ENCODE peak calls at places on chromosome 19, in five cellular contexts. I is GM12878, H is K562, R is HepG2, O is SK-N-SH. Y is an unnamed sample.

GRCh38 chr19:5904302-5905071 is at the start of gene VMAC:
- DNase-seq in H (peak), I (peak), O (peak), R (peak), Y (peak)

GRCh38 chr19:5484398-5485285 is 29.4 kb downstream of the ZNRF4 start:
- DNase-seq in I (no peak), H (no peak), O (peak), R (peak), Y (no peak)

GRCh38 chr19:48724796-48725753 is 5.5 kb upstream of the MAMSTR start:
- DNase-seq in R (no peak), I (no peak), H (peak), O (peak), Y (peak)

GRCh38 chr19:29268103-29268502 is 55.2 kb upstream of the UQCRFS1 start:
- DNase-seq in O (no peak), R (no peak), I (no peak), H (no peak), Y (no peak)

GRCh38 chr19:46390866-46391265 is 22.5 kb downstream of the CCDC8 start:
- DNase-seq in H (no peak), O (no peak), I (no peak), R (no peak), Y (no peak)

GRCh38 chr19:14073232-14073924 is 792 bp downstream of the MISP3 start:
- DNase-seq in O (peak), I (no peak), R (no peak), H (peak), Y (peak)

GRCh38 chr19:4234142-4234861 is 5.0 kb downstream of the EBI3 start:
- DNase-seq in I (no peak), R (peak), H (peak), O (no peak), Y (no peak)

GRCh38 chr19:30691767-30692516 is 319.8 kb downstream of the ZNF536 start:
- DNase-seq in I (no peak), O (peak), H (no peak), R (no peak), Y (no peak)

GRCh38 chr19:5128251-5128931 is 159.5 kb downstream of the KDM4B start:
- DNase-seq in R (no peak), H (peak), I (no peak), O (peak), Y (peak)

GRCh38 chr19:48443262-48443661 is 2.5 kb upstream of the GRWD1 start:
- DNase-seq in O (no peak), R (no peak), H (no peak), I (no peak), Y (no peak)

GRCh38 chr19:5967994-5968430 is 9.9 kb downstream of the RANBP3 start:
- DNase-seq in O (peak), I (peak), R (peak), H (peak), Y (peak)

GRCh38 chr19:53541971-53542370 is 4.0 kb downstream of the ZNF331 start:
- DNase-seq in I (no peak), H (no peak), O (no peak), R (no peak), Y (no peak)

GRCh38 chr19:31498781-31499180 is 149.5 kb upstream of the TSHZ3 start:
- DNase-seq in H (no peak), I (no peak), O (no peak), R (no peak), Y (no peak)

GRCh38 chr19:2355168-2356035 is 4.7 kb upstream of the TMPRSS9 start:
- DNase-seq in O (no peak), H (no peak), R (no peak), I (no peak), Y (no peak)

GRCh38 chr19:16222806-16223205 is 25.1 kb downstream of the AP1M1 start:
- DNase-seq in I (no peak), R (no peak), O (no peak), H (no peak), Y (no peak)

GRCh38 chr19:44824758-44825157 is 15.9 kb downstream of the BCAM start:
- DNase-seq in R (no peak), I (no peak), H (no peak), O (no peak), Y (no peak)

GRCh38 chr19:47309038-47309437 is 623 bp upstream of the C5AR1 start:
- DNase-seq in H (no peak), R (no peak), I (no peak), O (no peak), Y (no peak)

GRCh38 chr19:43699506-43700367 is 16.1 kb upstream of the IRGC start:
- DNase-seq in I (no peak), O (peak), H (no peak), R (no peak), Y (no peak)

GRCh38 chr19:48403606-48404005 is 10.1 kb downstream of the GRIN2D start:
- DNase-seq in H (peak), O (peak), R (peak), I (no peak), Y (peak)

GRCh38 chr19:5360003-5360820 is 19.6 kb upstream of the PTPRS start:
- DNase-seq in O (peak), I (no peak), R (no peak), H (no peak), Y (no peak)

DNA sequence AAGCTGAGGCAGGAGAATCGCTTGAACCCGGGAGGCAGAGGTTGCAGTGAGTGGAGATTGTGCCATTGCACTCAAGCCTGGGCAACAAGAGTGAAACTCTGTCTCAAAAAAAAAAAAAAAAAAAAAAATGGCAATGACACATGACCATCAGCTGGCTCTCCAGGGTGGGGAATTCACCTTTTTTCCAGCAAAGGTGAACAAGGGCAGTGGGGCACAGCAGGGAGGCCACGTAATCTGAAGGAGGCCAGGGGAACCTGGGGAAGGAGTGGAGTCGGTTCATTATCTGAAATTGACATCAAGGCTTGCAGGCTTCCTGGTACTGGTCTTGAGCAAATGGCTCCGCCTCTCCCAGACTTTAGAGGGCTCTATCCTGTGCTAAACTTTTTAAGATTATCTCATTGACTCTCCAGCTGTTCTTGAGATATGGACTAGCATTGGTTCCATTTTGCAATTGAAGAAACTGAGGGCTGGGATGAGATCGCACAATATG is 28.1 kb downstream of the KEAP1 start:
- DNase-seq in O (peak), I (no peak), R (no peak), H (peak), Y (no peak)
- TF ChIP-seq FOXM1 in O (no peak), I (no peak), R (no peak), H (no peak), Y (no peak)

DNA sequence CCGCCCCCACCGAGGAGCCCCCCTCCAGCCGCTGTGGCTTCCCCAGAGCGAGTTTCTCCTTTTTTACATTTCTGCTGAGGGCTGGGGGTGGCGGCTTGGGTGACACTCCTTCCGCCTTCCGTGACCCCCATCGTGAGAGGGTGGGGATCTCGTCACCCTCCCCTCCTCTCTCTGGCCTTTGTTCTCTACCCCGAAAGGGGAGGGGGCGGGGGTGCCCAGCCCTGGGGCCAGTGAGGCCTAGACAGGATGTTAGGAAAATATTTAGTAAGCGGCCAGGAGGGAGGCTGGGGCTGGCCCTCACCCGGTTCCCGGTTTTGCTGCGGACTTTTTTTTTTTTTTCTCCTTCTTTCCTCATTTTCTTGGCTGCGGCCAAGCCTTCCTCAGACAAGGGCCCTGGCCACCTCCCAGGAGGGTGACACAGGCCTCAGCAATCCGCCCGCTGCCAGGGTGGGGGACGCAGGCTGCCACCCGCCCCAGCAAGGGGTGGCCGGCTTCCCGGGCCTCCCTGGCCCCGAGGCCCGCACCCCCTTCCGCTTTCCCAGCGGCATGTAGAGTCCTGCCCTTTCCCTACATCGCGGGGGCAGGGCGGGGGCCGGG is 3.9 kb downstream of the MIDN start:
- DNase-seq in O (peak), H (no peak), I (no peak), R (no peak), Y (no peak)
- TF ChIP-seq FOXM1 in O (peak), H (no peak), I (no peak), R (no peak), Y (no peak)

GRCh38 chr19:50835785-50836542 is 2.6 kb upstream of the KLK15 start:
- DNase-seq in I (peak), O (peak), R (peak), H (peak), Y (peak)

GRCh38 chr19:50837300-50837699 is 3.9 kb upstream of the KLK15 start:
- DNase-seq in H (no peak), O (no peak), I (no peak), R (no peak), Y (no peak)

GRCh38 chr19:50839712-50840655 is 6.6 kb upstream of the KLK15 start:
- DNase-seq in I (no peak), R (no peak), H (no peak), O (no peak), Y (no peak)

GRCh38 chr19:50836543-50837195 is 3.3 kb upstream of the KLK15 start:
- DNase-seq in O (no peak), R (no peak), I (no peak), H (no peak), Y (no peak)

GRCh38 chr19:50838239-50838638 is 4.9 kb upstream of the KLK15 start:
- DNase-seq in O (no peak), R (no peak), H (peak), I (peak), Y (peak)
- TF ChIP-seq FOXM1 in O (no peak), R (no peak), H (no peak), I (no peak), Y (no peak)

GRCh38 chr19:7751157-7751783 is 3.9 kb upstream of the CD209 start:
- DNase-seq in H (no peak), O (no peak), R (no peak), I (peak), Y (no peak)

GRCh38 chr19:7748171-7748570 is 837 bp upstream of the CD209 start:
- DNase-seq in I (no peak), H (no peak), R (no peak), O (no peak), Y (no peak)

GRCh38 chr19:7746903-7747884 is at the start of gene CD209:
- DNase-seq in O (no peak), H (no peak), R (no peak), I (no peak), Y (no peak)

GRCh38 chr19:7744871-7745270 is 2.5 kb downstream of the CD209 start:
- DNase-seq in I (no peak), O (no peak), R (no peak), H (no peak), Y (no peak)

DNA sequence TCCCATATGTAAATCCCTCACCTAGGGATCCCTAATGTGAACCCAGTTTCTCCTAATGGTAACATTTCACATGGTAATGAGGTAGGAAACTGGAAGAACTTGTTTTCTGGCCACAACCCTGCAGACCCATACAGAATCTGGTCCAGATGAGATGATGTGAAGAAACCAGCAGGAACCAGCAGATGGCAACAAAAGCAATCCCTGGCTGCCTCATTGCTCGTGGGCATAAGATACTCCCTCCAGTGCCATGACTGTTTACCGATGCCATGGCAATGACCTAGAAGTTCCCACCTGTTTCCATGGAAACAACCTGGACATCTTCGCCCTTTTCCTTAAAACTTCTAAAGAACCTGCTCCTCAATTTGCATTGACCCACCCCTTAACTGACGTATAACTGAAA is 1.4 kb upstream of the CD209 start:
- DNase-seq in R (peak), O (no peak), I (no peak), H (no peak), Y (no peak)
- TF ChIP-seq FOXM1 in R (no peak), O (no peak), I (no peak), H (no peak), Y (no peak)

DNA sequence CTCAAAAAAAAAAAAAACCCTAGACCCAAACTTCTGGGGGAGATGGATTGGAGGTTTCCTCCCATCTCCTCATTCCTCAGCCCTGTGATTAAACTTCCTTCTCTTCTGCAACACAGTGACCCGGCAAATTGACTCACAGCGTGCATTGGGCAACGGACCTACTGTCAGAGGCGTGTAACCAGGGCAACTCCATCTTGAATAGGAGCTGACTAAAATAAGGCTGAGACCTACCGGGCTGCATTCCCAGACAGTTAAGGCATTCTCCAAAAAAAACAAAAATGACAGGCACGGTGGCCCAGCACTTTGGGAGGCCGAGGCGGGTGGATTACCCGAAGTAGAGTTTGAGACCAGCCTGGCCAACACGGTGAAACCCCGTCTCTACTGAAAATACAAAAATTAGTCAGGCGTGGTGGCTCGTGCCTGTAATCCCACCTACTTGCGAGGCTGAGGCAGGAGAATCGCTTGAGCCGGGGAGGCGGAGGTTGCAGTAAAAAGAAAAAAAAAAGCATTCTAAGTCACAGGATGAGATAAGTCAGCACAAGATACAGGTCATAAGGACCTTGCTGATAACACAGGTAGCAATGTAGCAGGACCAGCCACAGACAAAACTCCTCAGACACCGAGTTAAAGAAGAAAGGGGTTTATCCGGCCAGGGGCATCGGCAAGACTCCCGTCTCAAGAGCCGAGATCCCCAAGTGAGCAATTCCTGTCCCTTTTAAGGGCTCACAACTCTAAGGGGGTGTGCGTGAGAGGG is 5.4 kb upstream of the NLRP7 start:
- DNase-seq in O (no peak), R (no peak), I (no peak), H (no peak), Y (no peak)
- TF ChIP-seq FOXM1 in O (no peak), R (no peak), I (no peak), H (no peak), Y (no peak)

Y was measured in HEK293T.